ENCODE peak calls at places on chromosomes 6 and 20, in ten cellular contexts. C is pancreas; H is body of pancreas; J is psoas muscle; U is left ventricle myocardium inferior; G is brain microvascular endothelial cell; T is ascending aorta; E is left lung; V is CD8-positive, alpha-beta memory T cell; Q is GM23248. X is an unnamed sample. For H3K36me3, the result is how much of the 10 kb centered on the place peaks cover.

GRCh38 chr6:137357263-137357947 is 136.8 kb downstream of the OLIG3 start:
- DNase-seq in C (no peak), H (no peak), J (no peak), U (no peak), G (no peak), T (no peak), E (no peak), V (no peak), Q (no peak), X (no peak)

GRCh38 chr6:115947964-115948541 is 112.6 kb downstream of the FRK start:
- DNase-seq in C (no peak), H (no peak), J (no peak), U (no peak), G (no peak), T (no peak), E (no peak), V (no peak), Q (no peak), X (no peak)

GRCh38 chr20:53937929-53938367 is 132.4 kb downstream of the BCAS1 start:
- DNase-seq in C (no peak), H (no peak), J (no peak), U (no peak), G (no peak), T (no peak), E (no peak), V (no peak), Q (no peak), X (no peak)

GRCh38 chr6:170035896-170036295 is 255.0 kb downstream of the DLL1 start:
- DNase-seq in C (no peak), H (peak), J (no peak), U (no peak), G (no peak), T (no peak), E (no peak), V (no peak), Q (no peak), X (no peak)

GRCh38 chr6:18216411-18216810 is 47.9 kb downstream of the DEK start:
- DNase-seq in C (no peak), H (no peak), J (no peak), U (no peak), G (peak), T (no peak), E (no peak), V (no peak), Q (peak), X (no peak)

GRCh38 chr20:58519940-58520712 is 4.9 kb upstream of the APCDD1L start:
- DNase-seq in C (no peak), H (no peak), J (no peak), U (no peak), G (no peak), T (no peak), E (no peak), V (no peak), Q (no peak), X (no peak)

GRCh38 chr20:10519361-10520048 is 84.4 kb downstream of the SLX4IP start:
- DNase-seq in C (no peak), H (no peak), J (no peak), U (no peak), G (peak), T (no peak), E (no peak), V (no peak), Q (peak), X (no peak)

GRCh38 chr6:75205776-75206334 is at the start of gene COL12A1:
- DNase-seq in C (peak), H (peak), J (peak), U (peak), G (peak), T (peak), E (peak), V (no peak), Q (peak), X (peak)

GRCh38 chr6:75656479-75656878 is 54.8 kb downstream of the SENP6 start:
- DNase-seq in C (no peak), H (no peak), J (no peak), U (no peak), G (no peak), T (no peak), E (no peak), V (no peak), Q (no peak), X (no peak)

GRCh38 chr6:21898107-21898796 is 304.7 kb downstream of the SOX4 start:
- DNase-seq in C (no peak), H (no peak), J (no peak), U (no peak), G (no peak), T (no peak), E (no peak), V (no peak), Q (no peak), X (no peak)

GRCh38 chr20:45257161-45257560 is 2.8 kb upstream of the SLPI start:
- DNase-seq in C (no peak), H (no peak), J (no peak), U (no peak), G (no peak), T (no peak), E (no peak), V (no peak), Q (no peak), X (no peak)

GRCh38 chr6:110067837-110068591 is 89.9 kb downstream of the GPR6 start:
- DNase-seq in C (no peak), H (no peak), J (no peak), U (no peak), G (no peak), T (no peak), E (no peak), V (no peak), Q (no peak), X (no peak)

GRCh38 chr20:60497298-60497697 is 539.1 kb downstream of the CDH26 start:
- DNase-seq in C (no peak), H (no peak), J (no peak), U (no peak), G (no peak), T (no peak), E (no peak), V (no peak), Q (no peak), X (no peak)

GRCh38 chr6:3269412-3269975 is 10.7 kb downstream of the PSMG4 start:
- DNase-seq in C (no peak), H (no peak), J (no peak), U (no peak), G (no peak), T (no peak), E (no peak), V (no peak), Q (no peak), X (no peak)

GRCh38 chr6:149129401-149130077 is 188.0 kb upstream of the TAB2 start:
- DNase-seq in C (no peak), H (no peak), J (no peak), U (no peak), G (peak), T (no peak), E (no peak), V (no peak), Q (peak), X (no peak)

GRCh38 chr20:24739751-24740150 is 209.3 kb upstream of the CST7 start:
- DNase-seq in C (no peak), H (no peak), J (no peak), U (no peak), G (no peak), T (no peak), E (no peak), V (no peak), Q (no peak), X (no peak)

GRCh38 chr6:139370047-139370706 is 4.3 kb downstream of the CITED2 start:
- DNase-seq in C (no peak), H (no peak), J (no peak), U (no peak), G (peak), T (no peak), E (no peak), V (no peak), Q (peak), X (no peak)

GRCh38 chr6:141359953-141360352 is 772.8 kb upstream of the GJE1 start:
- DNase-seq in C (no peak), H (no peak), J (no peak), U (no peak), G (peak), T (no peak), E (no peak), V (no peak), Q (no peak), X (no peak)

GRCh38 chr20:39775110-39775509 is 813.0 kb downstream of the DHX35 start:
- DNase-seq in C (peak), H (peak), J (peak), U (peak), G (peak), T (no peak), E (no peak), V (no peak), Q (peak), X (no peak)

GRCh38 chr20:40471261-40471629 is 217.8 kb downstream of the MAFB start:
- DNase-seq in C (no peak), H (no peak), J (no peak), U (no peak), G (no peak), T (no peak), E (no peak), V (no peak), Q (peak), X (peak)

GRCh38 chr6:106512958-106513480 is 116.3 kb downstream of the RTN4IP1 start:
- DNase-seq in C (no peak), H (no peak), J (no peak), U (no peak), G (no peak), T (no peak), E (no peak), V (no peak), Q (no peak), X (no peak)

GRCh38 chr6:6915813-6916547 is 191.8 kb upstream of the RREB1 start:
- DNase-seq in C (no peak), H (peak), J (peak), U (peak), G (no peak), T (no peak), E (no peak), V (no peak), Q (peak), X (no peak)

GRCh38 chr20:62186887-62187866 is 4.3 kb downstream of the MTG2 start:
- DNase-seq in C (peak), H (no peak), J (no peak), U (no peak), G (no peak), T (no peak), E (no peak), V (no peak), Q (peak), X (no peak)

GRCh38 chr20:4406627-4407026 is 315.1 kb upstream of the PRND start:
- DNase-seq in C (no peak), H (no peak), J (no peak), U (no peak), G (peak), T (no peak), E (no peak), V (no peak), Q (peak), X (no peak)

GRCh38 chr20:33677991-33678431 is 3.8 kb upstream of the NECAB3 start:
- DNase-seq in C (no peak), H (no peak), J (peak), U (peak), G (no peak), T (no peak), E (no peak), V (no peak), Q (no peak), X (peak)

GRCh38 chr20:33676652-33677645 is 2.7 kb upstream of the NECAB3 start:
- DNase-seq in C (no peak), H (no peak), J (peak), U (no peak), G (no peak), T (no peak), E (no peak), V (no peak), Q (no peak), X (no peak)

GRCh38 chr20:33674294-33675126 is at the start of gene NECAB3:
- DNase-seq in C (peak), H (peak), J (peak), U (peak), G (peak), T (no peak), E (peak), V (peak), Q (peak), X (peak)

GRCh38 chr20:33675127-33675954 is 1.1 kb upstream of the NECAB3 start:
- DNase-seq in C (no peak), H (no peak), J (peak), U (no peak), G (no peak), T (no peak), E (peak), V (no peak), Q (peak), X (no peak)

GRCh38 chr20:33676121-33676520 is 1.9 kb upstream of the NECAB3 start:
- DNase-seq in C (no peak), H (no peak), J (no peak), U (no peak), G (no peak), T (no peak), E (no peak), V (no peak), Q (no peak), X (no peak)
- H3K36me3 ChIP-seq in C (under half), H (under half), J (under half), U (under half), G (under half), T (under half), E (under half), V (under half), Q (under half), X (half or more)

GRCh38 chr20:33777831-33778230 is 33.3 kb upstream of the CHMP4B start:
- DNase-seq in C (no peak), H (no peak), J (no peak), U (no peak), G (no peak), T (no peak), E (no peak), V (no peak), Q (no peak), X (no peak)
- H3K36me3 ChIP-seq in C (under half), H (under half), J (under half), U (under half), G (under half), T (under half), E (under half), V (under half), Q (under half), X (under half)

DNA sequence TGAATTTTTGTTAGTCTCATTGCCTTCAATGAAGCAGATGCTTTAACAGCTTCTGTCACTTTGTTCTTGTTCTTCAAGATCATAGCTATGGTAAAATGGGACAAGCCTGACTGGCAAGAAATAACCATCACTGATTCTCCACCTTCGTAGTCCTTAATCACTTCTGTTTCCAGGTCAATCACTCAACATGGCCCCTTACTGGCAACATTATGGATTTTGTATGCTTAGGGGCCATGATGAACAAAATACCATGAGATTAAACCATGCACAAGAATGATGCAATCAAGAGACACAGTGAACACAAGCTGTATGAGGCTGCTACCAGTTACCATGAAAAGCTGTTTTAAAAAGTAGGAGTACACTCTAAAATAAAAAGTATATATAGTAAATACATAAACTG is 32.8 kb downstream of the ADNP start:
- DNase-seq in C (no peak), H (no peak), J (no peak), U (no peak), G (no peak), T (no peak), E (no peak), V (no peak), Q (no peak), X (no peak)
- H3K36me3 ChIP-seq in C (under half), H (under half), J (half or more), U (half or more), G (half or more), T (half or more), E (under half), V (under half), Q (half or more), X (half or more)

DNA sequence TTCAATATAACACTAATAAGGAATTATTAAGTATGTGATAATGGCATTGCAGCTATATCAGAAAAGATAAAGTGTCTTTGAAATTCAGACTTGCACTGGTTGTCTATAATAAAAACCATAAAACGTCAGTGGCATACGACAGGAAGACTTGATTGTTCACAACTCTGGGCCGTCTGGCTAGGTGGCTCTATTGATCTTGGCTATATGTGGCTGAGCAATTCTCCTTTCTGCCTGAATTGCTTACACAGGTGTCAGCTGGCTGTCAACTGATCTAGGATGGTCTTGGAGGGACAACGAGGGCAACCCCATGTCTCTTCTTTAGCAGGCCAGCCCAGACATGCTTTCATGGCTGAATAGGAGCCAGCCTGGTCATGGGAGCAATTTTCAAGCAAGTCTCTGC is 359.1 kb downstream of the QKI start:
- DNase-seq in C (no peak), H (no peak), J (no peak), U (no peak), G (no peak), T (no peak), E (no peak), V (no peak), Q (no peak), X (no peak)
- H3K36me3 ChIP-seq in C (under half), H (under half), J (under half), U (under half), G (under half), T (under half), E (under half), V (under half), Q (under half), X (under half)

DNA sequence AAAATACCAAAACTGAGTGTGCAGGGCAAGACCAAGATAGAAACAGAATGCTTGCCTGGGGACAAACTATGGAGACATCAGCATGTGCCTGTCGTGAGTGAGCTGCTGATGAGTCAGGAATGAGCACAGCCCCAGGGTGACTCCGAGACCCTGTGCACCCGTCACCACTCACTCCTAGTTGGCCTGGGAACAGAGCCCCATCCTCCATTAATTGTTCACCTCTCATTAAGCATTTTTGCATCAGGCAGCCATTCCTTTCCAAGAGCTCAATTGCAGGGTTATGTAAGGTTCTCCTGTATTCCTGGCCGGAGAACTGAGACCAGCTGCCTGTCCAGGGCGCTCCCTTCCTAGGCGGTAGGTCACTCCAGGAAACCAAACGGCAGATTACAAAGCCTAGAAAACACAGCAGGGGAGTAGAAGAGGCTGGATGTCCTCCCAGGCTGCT is 532.8 kb upstream of the JARID2 start:
- DNase-seq in C (no peak), H (peak), J (peak), U (peak), G (peak), T (no peak), E (no peak), V (no peak), Q (peak), X (peak)
- H3K36me3 ChIP-seq in C (under half), H (under half), J (under half), U (under half), G (under half), T (under half), E (under half), V (under half), Q (under half), X (under half)

GRCh38 chr6:160089534-160089897 is 32.1 kb upstream of the SLC22A1 start:
- DNase-seq in C (no peak), H (no peak), J (no peak), U (no peak), G (no peak), T (no peak), E (no peak), V (no peak), Q (no peak), X (no peak)
- H3K36me3 ChIP-seq in C (half or more), H (under half), J (half or more), U (half or more), G (half or more), T (half or more), E (under half), V (half or more), Q (under half), X (under half)

GRCh38 chr20:17640875-17641378 is 41.1 kb downstream of the RRBP1 start:
- DNase-seq in C (no peak), H (no peak), J (no peak), U (no peak), G (no peak), T (no peak), E (peak), V (no peak), Q (no peak), X (no peak)
- H3K36me3 ChIP-seq in C (half or more), H (under half), J (under half), U (half or more), G (half or more), T (under half), E (under half), V (under half), Q (under half), X (under half)

DNA sequence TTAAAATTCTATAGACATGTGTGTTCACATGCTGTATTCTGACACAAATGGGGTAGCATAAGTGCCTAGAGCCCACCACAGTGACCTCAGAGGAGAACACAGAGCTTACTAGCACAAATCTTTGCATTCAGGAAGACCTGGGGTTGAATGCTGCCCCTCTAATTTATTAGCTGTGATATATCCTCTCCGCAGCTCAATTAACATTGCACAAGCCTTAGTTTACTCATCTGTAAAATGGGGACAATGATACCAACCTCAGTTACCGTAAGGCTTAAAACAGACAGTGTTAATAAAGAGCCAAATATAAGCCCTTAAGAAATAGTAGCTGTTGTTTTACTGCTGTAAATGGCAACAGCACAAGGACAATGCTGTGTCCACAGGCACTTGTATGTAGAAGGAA is 36.2 kb upstream of the IL17A start:
- DNase-seq in C (no peak), H (no peak), J (no peak), U (no peak), G (no peak), T (no peak), E (no peak), V (no peak), Q (no peak), X (no peak)
- H3K36me3 ChIP-seq in C (under half), H (under half), J (under half), U (under half), G (under half), T (under half), E (under half), V (under half), Q (under half), X (under half)

X was measured in BE2C.